ENCODE peak calls at places on chromosomes 4 and X, in five cellular contexts. D, W, J, R and Z are unnamed samples.

GRCh38 chr4:118975487-118976192 is 87.0 kb downstream of the SYNPO2 start:
- DNase-seq in W (no peak), J (no peak), R (no peak), D (no peak), Z (no peak)

GRCh38 chrX:48902135-48902534 is 4.4 kb downstream of the PQBP1 start:
- DNase-seq in J (no peak), D (no peak), W (no peak), R (no peak), Z (no peak)

GRCh38 chr4:95439896-95440295 is 108.9 kb downstream of the UNC5C start:
- DNase-seq in W (no peak), R (no peak), J (no peak), D (no peak), Z (no peak)

GRCh38 chr4:149140841-149141240 is 674.8 kb downstream of the IQCM start:
- DNase-seq in J (no peak), W (no peak), R (no peak), D (peak), Z (peak)

GRCh38 chrX:41858161-41858775 is 65.1 kb downstream of the CASK start:
- DNase-seq in J (no peak), D (no peak), W (no peak), R (peak), Z (no peak)

GRCh38 chrX:64206556-64207162 is 1.2 kb upstream of the AMER1 start:
- DNase-seq in R (no peak), W (peak), J (peak), D (no peak), Z (no peak)

GRCh38 chr4:14125375-14126129 is 498.0 kb upstream of the BOD1L1 start:
- DNase-seq in W (peak), R (no peak), D (no peak), J (no peak), Z (no peak)

GRCh38 chr4:2630556-2631273 is 94.3 kb downstream of the FAM193A start:
- DNase-seq in J (no peak), R (peak), W (no peak), D (no peak), Z (no peak)

GRCh38 chrX:111040377-111041017 is 55.5 kb upstream of the PAK3 start:
- DNase-seq in W (no peak), R (no peak), D (peak), J (no peak), Z (peak)

GRCh38 chrX:46665232-46666162 is 91.9 kb downstream of the CHST7 start:
- DNase-seq in D (peak), J (no peak), R (no peak), W (no peak), Z (peak)

GRCh38 chr4:162116085-162116784 is 47.6 kb downstream of the FSTL5 start:
- DNase-seq in D (no peak), W (no peak), R (peak), J (no peak), Z (no peak)

GRCh38 chr4:23811045-23811620 is 78.7 kb downstream of the PPARGC1A start:
- DNase-seq in J (no peak), R (no peak), D (no peak), W (no peak), Z (no peak)

GRCh38 chr4:183816882-183817509 is 88.1 kb upstream of the STOX2 start:
- DNase-seq in D (no peak), R (no peak), J (peak), W (no peak), Z (no peak)
- TF ChIP-seq CTCF in D (no peak), R (no peak), J (peak), W (no peak), Z (no peak)

DNA sequence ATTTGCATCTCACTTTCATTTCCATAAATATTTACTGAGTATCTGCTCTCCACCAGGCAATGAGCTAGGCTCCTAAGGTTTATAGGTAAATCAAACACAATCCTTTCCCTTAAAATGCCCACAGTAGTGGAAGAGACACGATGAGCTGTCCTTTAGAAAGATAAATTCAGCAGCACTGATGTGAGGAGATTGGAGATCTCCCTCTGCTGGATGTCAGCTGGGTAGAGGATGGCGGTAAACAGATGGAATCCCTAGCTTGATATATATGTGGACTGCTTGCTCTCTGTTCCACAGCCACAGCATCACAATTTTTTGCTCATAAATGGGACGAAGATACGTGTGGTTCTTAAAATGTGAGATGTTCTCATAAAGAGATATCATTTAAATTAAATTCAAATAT is 216.4 kb upstream of the RASGEF1B start:
- DNase-seq in W (peak), R (no peak), D (peak), J (no peak), Z (peak)
- TF ChIP-seq CTCF in W (peak), R (peak), D (peak), J (no peak), Z (no peak)

DNA sequence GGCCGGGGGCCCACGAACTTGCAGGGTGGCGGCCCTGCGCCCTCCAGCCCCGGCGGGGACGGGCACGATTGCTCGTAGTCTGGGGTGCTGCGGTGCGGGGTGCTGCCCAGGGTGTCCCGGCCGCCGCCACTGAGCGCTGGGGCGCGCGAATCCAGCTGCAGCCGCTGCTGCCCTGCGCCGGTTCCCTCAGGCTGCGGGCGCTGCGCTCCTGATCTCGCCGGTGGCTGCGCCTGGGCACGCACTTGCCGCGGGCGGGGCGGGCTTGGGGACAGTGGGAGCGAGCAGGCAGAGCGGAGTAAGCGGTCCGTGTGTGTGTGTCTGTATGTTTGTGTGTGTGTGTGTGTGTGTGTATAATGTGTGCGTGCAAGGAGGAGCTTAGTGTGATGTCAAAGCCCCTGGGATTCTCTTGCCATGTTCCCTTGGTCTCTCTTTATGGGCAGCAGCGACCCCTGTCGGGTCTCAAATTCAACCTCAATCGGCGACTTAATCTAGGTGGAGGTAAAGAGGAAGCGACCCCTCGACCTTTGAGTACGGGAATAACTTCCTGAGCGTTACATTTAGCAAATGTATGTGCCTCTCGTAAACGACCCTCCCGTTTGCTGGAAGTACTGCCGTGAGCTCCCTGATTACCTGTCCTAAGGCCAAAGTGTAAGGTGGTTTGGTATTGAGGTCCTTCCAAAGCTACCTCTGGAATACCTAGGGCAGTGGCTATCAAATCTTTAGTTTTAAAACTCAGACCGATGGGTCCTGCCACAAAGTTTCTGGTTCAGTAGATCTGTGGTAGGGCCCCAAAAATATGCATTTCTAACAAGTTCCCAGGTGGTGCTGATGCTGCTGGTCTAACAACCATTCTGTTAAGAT is at the start of gene RNF150:
- DNase-seq in D (peak), R (peak), W (peak), J (peak), Z (peak)
- TF ChIP-seq CTCF in D (peak), R (peak), W (no peak), J (peak), Z (peak)

GRCh38 chr4:26821677-26822503 is 38.8 kb upstream of the STIM2 start:
- DNase-seq in W (no peak), J (no peak), D (peak), R (no peak), Z (no peak)
- TF ChIP-seq CTCF in W (no peak), J (no peak), D (no peak), R (no peak), Z (no peak)

GRCh38 chrX:105869676-105870075 is 47.3 kb downstream of the NRK start:
- DNase-seq in D (peak), W (no peak), R (no peak), J (no peak), Z (no peak)
- TF ChIP-seq CTCF in D (no peak), W (no peak), R (no peak), J (no peak), Z (no peak)

GRCh38 chrX:54824195-54824594 is 16.6 kb downstream of the MAGED2 start:
- DNase-seq in R (no peak), W (no peak), D (peak), J (no peak), Z (no peak)

GRCh38 chrX:54826598-54826997 is 19.1 kb downstream of the MAGED2 start:
- DNase-seq in J (no peak), R (no peak), D (no peak), W (no peak), Z (no peak)

GRCh38 chrX:54821310-54821709 is 13.8 kb downstream of the MAGED2 start:
- DNase-seq in J (no peak), D (no peak), R (no peak), W (no peak), Z (no peak)

GRCh38 chrX:54824722-54825121 is 17.2 kb downstream of the MAGED2 start:
- DNase-seq in R (no peak), J (no peak), W (no peak), D (no peak), Z (no peak)

DNA sequence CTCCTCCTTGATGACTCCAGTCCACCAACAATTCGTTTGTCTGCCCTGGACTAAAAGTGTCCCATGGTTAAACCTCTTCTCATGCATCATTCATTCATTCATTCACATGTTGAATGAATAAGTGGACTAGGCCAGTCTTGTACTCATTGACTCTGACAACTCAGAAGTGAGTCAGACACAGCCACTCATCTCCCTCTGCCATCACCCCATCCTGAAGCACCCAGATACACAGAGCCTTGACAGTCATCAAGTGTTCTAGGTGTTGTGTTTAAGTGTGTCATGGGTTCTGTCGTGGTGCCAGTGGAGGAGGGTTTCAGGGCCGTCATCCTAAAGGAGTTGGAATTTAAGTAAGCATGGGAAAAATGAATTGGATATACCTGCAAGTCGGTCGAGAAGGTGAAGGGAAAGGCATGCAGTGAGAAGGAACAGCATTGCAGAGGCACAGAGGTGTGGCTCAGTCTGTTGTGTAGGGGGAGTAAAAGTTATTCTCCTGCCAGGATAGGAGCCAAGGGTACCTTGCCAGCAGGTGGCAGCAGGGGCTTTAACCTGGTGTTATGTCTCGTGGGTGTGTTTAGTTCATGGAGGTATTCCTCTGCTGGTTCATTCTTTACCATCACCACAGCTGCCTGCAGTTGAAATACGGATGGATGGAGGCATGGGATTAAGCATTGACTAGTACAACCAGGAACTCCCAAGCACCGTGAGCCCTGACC is 18.3 kb downstream of the MAGED2 start:
- DNase-seq in J (no peak), D (peak), W (peak), R (no peak), Z (no peak)
- TF ChIP-seq CTCF in J (no peak), D (peak), W (peak), R (peak), Z (no peak)

DNA sequence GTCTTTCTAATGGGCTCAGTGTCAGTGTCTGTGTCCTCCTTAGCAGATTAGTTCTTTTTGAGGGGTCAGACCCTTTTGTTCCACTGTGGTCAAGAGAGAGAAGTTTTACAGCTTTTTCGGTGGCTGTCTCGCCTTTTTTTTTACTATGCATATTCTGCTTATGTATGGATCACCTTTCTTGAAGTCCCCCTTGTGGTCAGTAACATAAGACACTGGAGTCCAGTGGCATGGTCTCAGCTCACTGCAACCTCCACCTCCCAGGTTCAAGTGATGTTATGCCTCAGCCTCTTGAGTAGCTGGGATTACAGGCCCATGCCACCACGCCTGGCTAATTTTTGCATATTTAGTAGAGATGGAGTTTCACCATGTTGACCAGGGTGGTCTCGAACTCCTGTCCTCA is 54.0 kb upstream of the PGRMC2 start:
- DNase-seq in R (no peak), W (no peak), J (no peak), D (no peak), Z (no peak)
- TF ChIP-seq CTCF in R (peak), W (no peak), J (no peak), D (peak), Z (no peak)

GRCh38 chrX:21958187-21958586 is 17.7 kb downstream of the SMS start:
- DNase-seq in J (no peak), D (no peak), W (no peak), R (no peak), Z (no peak)
- TF ChIP-seq CTCF in J (no peak), D (no peak), W (no peak), R (no peak), Z (no peak)

DNA sequence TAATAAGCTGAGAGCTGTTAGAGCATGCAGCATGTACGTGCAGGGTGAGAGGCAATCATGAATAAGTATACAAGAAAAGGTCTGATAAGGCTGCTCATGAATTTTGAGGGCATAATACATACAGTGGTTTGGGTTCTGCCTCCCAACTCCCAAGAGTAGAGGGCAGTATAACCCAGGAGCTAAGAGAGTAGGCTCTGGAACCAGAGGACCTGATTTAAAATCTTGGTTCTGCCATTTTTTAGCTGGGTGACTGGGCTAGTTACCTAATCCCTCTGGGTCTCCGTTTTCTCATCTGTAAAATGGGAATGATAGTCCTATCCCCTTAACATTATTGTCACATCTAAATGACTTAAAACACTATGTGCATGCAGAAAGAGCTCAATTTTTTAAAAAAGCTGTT is 85.3 kb downstream of the LNX1 start:
- DNase-seq in J (no peak), W (no peak), D (peak), R (no peak), Z (peak)
- TF ChIP-seq CTCF in J (no peak), W (peak), D (peak), R (peak), Z (no peak)

GRCh38 chrX:53050841-53051240 is 2.3 kb downstream of the GPR173 start:
- DNase-seq in R (no peak), D (no peak), W (no peak), J (no peak), Z (no peak)

GRCh38 chrX:53049127-53049517 is 533 bp downstream of the GPR173 start:
- DNase-seq in D (no peak), R (no peak), W (no peak), J (no peak), Z (no peak)

GRCh38 chrX:53045002-53045401 is 3.6 kb upstream of the GPR173 start:
- DNase-seq in R (no peak), D (no peak), W (no peak), J (no peak), Z (no peak)

GRCh38 chrX:53048169-53049126 is at the start of gene GPR173:
- DNase-seq in J (no peak), R (peak), W (peak), D (peak), Z (peak)

DNA sequence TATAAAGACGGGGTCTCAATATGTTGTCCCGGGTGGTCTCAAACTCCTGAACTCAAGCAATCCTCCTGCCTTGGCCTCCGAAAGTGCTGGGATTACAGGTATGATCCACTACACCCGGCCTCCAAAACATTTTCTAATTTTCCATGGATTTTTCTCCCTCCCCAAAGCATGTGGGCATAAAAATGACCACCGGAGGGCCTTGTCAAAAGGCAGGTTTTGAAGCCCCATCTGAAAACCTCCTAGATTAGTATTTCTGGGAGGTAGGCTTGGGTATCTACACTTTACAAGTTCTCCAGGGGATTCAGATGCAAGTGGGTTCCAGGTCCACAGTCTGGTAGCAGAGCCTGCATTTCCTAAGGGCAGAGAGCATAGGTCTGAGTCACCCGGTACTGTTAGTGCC is 1.4 kb upstream of the GPR173 start:
- DNase-seq in J (no peak), D (peak), R (no peak), W (peak), Z (peak)
- TF ChIP-seq CTCF in J (no peak), D (peak), R (peak), W (peak), Z (peak)